ENCODE peak calls at places on chromosomes 11 and 22, in four cellular contexts. C is pancreas, W is tibial nerve, H is mucosa of descending colon. R is an unnamed sample.

GRCh38 chr22:27686534-27686933 is 115.0 kb downstream of the MN1 start:
- DNase-seq in C (peak), W (no peak), H (peak), R (peak)

GRCh38 chr11:21465920-21466319 is 727.0 kb upstream of the ANO5 start:
- DNase-seq in C (no peak), W (no peak), H (no peak), R (no peak)

GRCh38 chr22:44391481-44392445 is 79.0 kb upstream of the SHISAL1 start:
- DNase-seq in C (peak), W (no peak), H (peak), R (no peak)

GRCh38 chr11:66542362-66542761 is 3.5 kb downstream of the ZDHHC24 start:
- DNase-seq in C (no peak), W (no peak), H (no peak), R (peak)

GRCh38 chr11:61065955-61066638 is 36.2 kb upstream of the CD5 start:
- DNase-seq in C (no peak), W (no peak), H (no peak), R (no peak)

GRCh38 chr22:45271667-45272188 is 13.0 kb upstream of the UPK3A start:
- DNase-seq in C (no peak), W (peak), H (no peak), R (peak)

GRCh38 chr11:114076974-114077373 is 17.5 kb downstream of the ZBTB16 start:
- DNase-seq in C (peak), W (no peak), H (no peak), R (no peak)

GRCh38 chr11:3123761-3124733 is 41.1 kb downstream of the OSBPL5 start:
- DNase-seq in C (peak), W (peak), H (peak), R (peak)

GRCh38 chr11:105670811-105671210 is 60.9 kb downstream of the GRIA4 start:
- DNase-seq in C (no peak), W (no peak), H (no peak), R (peak)

GRCh38 chr11:94171693-94172440 is 43.2 kb downstream of the PANX1 start:
- DNase-seq in C (peak), W (peak), H (no peak), R (peak)

GRCh38 chr22:39703890-39704658 is 133.5 kb downstream of the CACNA1I start:
- DNase-seq in C (no peak), W (no peak), H (no peak), R (no peak)

GRCh38 chr11:7160814-7161489 is 72.2 kb downstream of the RBMXL2 start:
- DNase-seq in C (no peak), W (no peak), H (no peak), R (no peak)

GRCh38 chr11:58575377-58576020 is at the start of gene LPXN:
- DNase-seq in C (no peak), W (peak), H (no peak), R (peak)

DNA sequence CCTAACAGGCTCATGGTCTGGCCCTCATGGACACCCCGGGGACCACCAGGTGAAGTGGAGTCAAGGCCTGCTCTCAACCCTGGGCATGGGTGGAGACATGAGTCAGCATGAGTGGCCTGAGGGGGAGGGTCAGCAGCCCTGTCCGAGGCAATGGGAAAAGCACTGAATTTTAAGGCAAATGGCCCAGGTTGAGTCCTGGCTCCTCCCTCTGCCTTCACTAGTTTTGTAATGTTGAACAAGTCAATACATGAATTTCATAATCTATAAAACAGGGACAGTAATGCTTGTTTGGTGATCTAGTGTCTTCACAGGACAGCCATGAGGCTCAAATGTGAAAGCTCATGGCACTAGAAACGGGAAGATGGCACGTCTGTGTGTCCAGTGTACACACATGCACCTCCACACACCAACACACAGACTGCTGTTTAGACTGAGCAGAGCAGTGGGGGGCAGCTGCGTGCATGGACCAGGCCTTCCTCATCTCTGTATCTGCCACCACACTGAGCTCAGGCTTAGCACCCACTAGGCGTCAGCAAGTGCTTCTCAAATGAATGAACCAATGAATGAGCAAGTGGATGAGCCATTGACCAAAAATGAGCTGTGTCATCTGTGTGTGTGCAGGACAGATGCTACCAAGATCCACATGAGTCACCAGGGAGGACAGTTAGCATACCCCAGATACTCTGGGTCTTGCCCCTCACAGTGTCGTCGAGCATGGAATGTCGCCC is 63.4 kb downstream of the NRXN2 start:
- DNase-seq in C (no peak), W (no peak), H (peak), R (peak)
- TF ChIP-seq CTCF in C (no peak), W (no peak), H (no peak), R (peak)

GRCh38 chr11:13685461-13686108 is 17.1 kb downstream of the FAR1 start:
- DNase-seq in C (no peak), W (no peak), H (no peak), R (no peak)

GRCh38 chr11:13682212-13682611 is 13.7 kb downstream of the FAR1 start:
- DNase-seq in C (no peak), W (no peak), H (no peak), R (no peak)

GRCh38 chr11:13692172-13692571 is 23.7 kb downstream of the FAR1 start:
- DNase-seq in C (no peak), W (no peak), H (no peak), R (no peak)

GRCh38 chr11:13691296-13691899 is 22.9 kb downstream of the FAR1 start:
- DNase-seq in C (no peak), W (no peak), H (no peak), R (no peak)

GRCh38 chr11:13687271-13687670 is 18.8 kb downstream of the FAR1 start:
- DNase-seq in C (no peak), W (no peak), H (no peak), R (no peak)
- TF ChIP-seq CTCF in C (no peak), W (no peak), H (no peak), R (no peak)

DNA sequence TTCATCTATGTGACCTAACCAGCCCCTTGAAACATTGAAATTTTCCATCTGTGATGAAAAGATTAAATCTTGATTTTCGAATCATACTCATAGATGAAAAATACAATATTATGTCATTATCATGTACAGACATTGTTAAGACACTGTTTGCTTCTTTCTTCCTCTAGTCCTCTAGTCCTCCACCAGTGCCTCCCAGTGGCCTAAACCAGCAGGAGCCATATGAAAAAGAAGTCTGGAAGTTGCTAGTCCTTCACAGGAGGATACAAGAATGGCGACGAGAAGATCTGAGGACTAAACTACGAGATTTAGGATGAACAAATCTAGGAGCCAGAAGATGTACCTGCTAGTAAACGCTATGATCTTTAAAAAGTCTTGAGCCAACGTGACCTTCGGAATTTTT is 134.1 kb downstream of the SLC17A6 start:
- DNase-seq in C (no peak), W (no peak), H (no peak), R (no peak)
- TF ChIP-seq CTCF in C (no peak), W (no peak), H (no peak), R (no peak)

DNA sequence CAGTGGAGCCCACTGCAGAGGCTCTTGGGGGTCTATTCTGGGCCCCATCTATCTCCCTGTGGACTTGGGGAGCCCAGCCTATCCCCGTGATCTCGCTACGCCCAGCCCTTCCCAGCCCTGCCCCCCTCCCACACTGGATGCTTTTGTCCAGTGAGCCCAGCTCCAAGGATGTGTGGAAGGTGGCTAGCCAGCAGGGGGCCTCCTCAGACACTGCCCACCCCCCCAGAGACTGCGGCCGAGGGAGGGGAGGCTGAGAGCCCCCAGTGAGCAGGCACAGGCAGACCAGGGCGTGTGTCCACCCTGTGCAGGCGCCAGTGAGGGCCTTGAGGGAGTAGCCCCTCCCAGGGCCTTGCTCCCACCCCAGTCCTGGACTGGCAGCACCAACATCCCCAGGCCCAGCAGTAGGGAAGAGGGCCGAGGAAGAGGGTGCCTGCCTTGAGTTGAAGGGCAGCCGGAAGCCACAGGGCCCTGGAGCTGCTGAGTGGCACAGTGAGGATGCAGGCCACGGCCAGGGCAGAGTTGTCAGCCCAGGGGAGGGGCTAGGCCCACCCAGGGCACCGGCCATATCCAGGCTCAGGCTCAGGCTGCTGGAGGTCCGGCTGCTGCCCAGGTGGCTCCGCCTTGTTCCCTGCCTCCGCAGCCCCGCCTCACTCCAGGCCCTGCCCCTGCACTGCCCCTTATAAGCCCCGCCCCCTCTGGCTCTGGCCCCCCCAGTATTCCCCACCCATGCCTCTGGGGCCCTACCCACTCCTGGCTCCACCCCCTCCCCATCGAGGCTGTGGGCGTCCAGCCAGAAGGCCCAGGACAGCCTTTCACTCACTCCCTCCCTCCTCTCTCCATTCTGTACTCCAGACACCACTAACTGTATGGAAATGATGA is 28.0 kb downstream of the MOB2 start:
- DNase-seq in C (no peak), W (peak), H (peak), R (peak)
- TF ChIP-seq CTCF in C (no peak), W (peak), H (no peak), R (peak)

DNA sequence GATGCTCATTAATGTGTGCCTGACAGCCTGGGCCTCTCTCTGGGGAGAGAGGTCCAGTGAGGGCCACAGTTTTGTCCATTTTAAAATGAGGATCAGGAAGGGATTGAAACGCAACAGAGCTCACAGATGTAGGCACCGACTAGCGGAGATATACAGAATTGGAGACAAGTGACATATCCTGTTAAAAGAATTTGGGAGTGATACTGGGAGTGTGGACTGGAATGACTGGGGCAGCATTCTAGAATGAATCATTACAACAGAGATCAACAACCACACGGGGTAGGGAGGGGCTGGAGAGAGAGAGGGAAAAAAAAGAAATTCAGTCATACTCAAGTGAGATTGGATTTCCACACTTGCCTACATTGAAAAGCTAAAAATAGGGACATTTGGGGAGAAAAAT is 2.5 kb upstream of the NCAM1 start:
- DNase-seq in C (no peak), W (no peak), H (no peak), R (peak)
- TF ChIP-seq CTCF in C (no peak), W (no peak), H (no peak), R (peak)

DNA sequence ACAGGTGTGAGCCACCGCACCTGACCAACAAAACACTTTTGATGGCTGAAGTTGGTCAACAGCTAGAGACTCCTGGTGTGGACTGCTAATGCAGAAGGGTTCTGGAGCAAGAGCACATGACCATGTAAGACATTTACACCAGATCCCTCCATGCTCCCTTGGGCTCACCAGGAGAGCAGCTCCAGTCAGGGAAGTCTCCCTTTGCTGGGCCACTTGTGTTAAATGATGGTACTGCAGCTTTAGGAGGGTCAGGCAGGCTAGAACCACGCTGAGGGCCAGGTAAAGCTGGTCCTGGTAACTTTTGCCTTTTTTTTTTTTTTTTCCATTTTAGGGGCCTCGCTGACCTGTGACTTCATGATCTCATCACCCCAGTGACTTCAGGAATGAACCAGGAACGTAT is 146.4 kb downstream of the FBXO7 start:
- DNase-seq in C (no peak), W (no peak), H (no peak), R (no peak)
- TF ChIP-seq CTCF in C (no peak), W (peak), H (no peak), R (no peak)